ENCODE peak calls at places on chromosomes 4 and X, in five cellular contexts. N is central memory CD4-positive, alpha-beta T cell; O is aorta; S is H4; V is amygdala. U is an unnamed sample.

GRCh38 chr4:145804134-145804533 is 124.2 kb downstream of the C4orf51 start:
- DNase-seq in N (no peak), O (no peak), S (peak), V (no peak), U (no peak)

GRCh38 chrX:101163166-101163565 is 56.4 kb upstream of the DRP2 start:
- DNase-seq in N (no peak), O (no peak), S (no peak), V (no peak), U (no peak)

GRCh38 chrX:75746891-75747639 is 38.0 kb downstream of the MAGEE2 start:
- DNase-seq in N (peak), O (peak), S (peak), V (peak), U (peak)

GRCh38 chr4:54897590-54897989 is 227.8 kb downstream of the KDR start:
- DNase-seq in N (no peak), O (no peak), S (no peak), V (no peak), U (no peak)

GRCh38 chr4:37803348-37803973 is 23.0 kb upstream of the PGM2 start:
- DNase-seq in N (peak), O (no peak), S (peak), V (no peak), U (peak)

GRCh38 chr4:55458164-55458563 is 62.4 kb downstream of the TMEM165 start:
- DNase-seq in N (no peak), O (no peak), S (no peak), V (no peak), U (no peak)

GRCh38 chrX:152993933-152994332 is at the start of gene PNMA5:
- DNase-seq in N (no peak), O (no peak), S (no peak), V (no peak), U (no peak)

GRCh38 chr4:145819246-145820181 is 119.1 kb downstream of the ZNF827 start:
- DNase-seq in N (no peak), O (no peak), S (no peak), V (peak), U (no peak)

GRCh38 chr4:105248613-105249012 is 101.9 kb downstream of the TET2 start:
- DNase-seq in N (no peak), O (no peak), S (no peak), V (no peak), U (no peak)

GRCh38 chrX:136647969-136648368 is at the start of gene CD40LG:
- DNase-seq in N (no peak), O (no peak), S (no peak), V (no peak), U (no peak)

GRCh38 chr4:159655547-159655946 is 552.7 kb downstream of the RAPGEF2 start:
- DNase-seq in N (no peak), O (no peak), S (peak), V (no peak), U (no peak)

GRCh38 chr4:152805071-152805650 is 25.4 kb downstream of the ARFIP1 start:
- DNase-seq in N (no peak), O (no peak), S (no peak), V (no peak), U (no peak)

GRCh38 chr4:88866862-88867550 is 169.4 kb upstream of the NAP1L5 start:
- DNase-seq in N (no peak), O (no peak), S (no peak), V (no peak), U (no peak)